ENCODE peak calls at places on chromosomes 2 and 18, in nine cellular contexts. V is central memory CD4-positive, alpha-beta T cell; W is Daoy; C is sciatic nerve; Y is fibroblast of villous mesenchyme; I is EH; U is astrocyte of the cerebellum; B is occipital lobe; O is Peyer's patch. Z is an unnamed sample.

GRCh38 chr2:26722911-26723310 is 30.4 kb downstream of the KCNK3 start:
- DNase-seq in V (no peak), W (no peak), C (no peak), Y (no peak), I (no peak), U (no peak), B (no peak), O (no peak), Z (no peak)

GRCh38 chr2:179252439-179252838 is 12.2 kb downstream of the SESTD1 start:
- DNase-seq in V (no peak), W (no peak), C (no peak), Y (no peak), I (no peak), U (no peak), B (no peak), O (no peak), Z (no peak)

GRCh38 chr2:189045836-189046235 is 71.7 kb downstream of the COL3A1 start:
- DNase-seq in V (no peak), W (no peak), C (no peak), Y (no peak), I (no peak), U (no peak), B (no peak), O (no peak), Z (no peak)

GRCh38 chr2:179818546-179818945 is 42.9 kb downstream of the ZNF385B start:
- DNase-seq in V (no peak), W (peak; percentile 25), C (no peak), Y (no peak), I (peak; percentile 4), U (no peak), B (no peak), O (no peak), Z (no peak)

GRCh38 chr2:66110646-66111045 is 324.3 kb upstream of the MEIS1 start:
- DNase-seq in V (no peak), W (no peak), C (no peak), Y (no peak), I (no peak), U (no peak), B (no peak), O (no peak), Z (no peak)

GRCh38 chr2:88807237-88807962 is 115.9 kb downstream of the RPIA start:
- DNase-seq in V (no peak), W (no peak), C (no peak), Y (no peak), I (no peak), U (no peak), B (no peak), O (no peak), Z (no peak)

GRCh38 chr2:214547931-214548330 is 137.1 kb downstream of the VWC2L start:
- DNase-seq in V (no peak), W (no peak), C (no peak), Y (no peak), I (peak; percentile 7), U (no peak), B (no peak), O (no peak), Z (no peak)

GRCh38 chr2:169285528-169285927 is 76.8 kb downstream of the LRP2 start:
- DNase-seq in V (no peak), W (no peak), C (no peak), Y (no peak), I (no peak), U (no peak), B (no peak), O (no peak), Z (no peak)

GRCh38 chr2:38448692-38449405 is 71.8 kb upstream of the ATL2 start:
- DNase-seq in V (no peak), W (no peak), C (no peak), Y (no peak), I (no peak), U (no peak), B (no peak), O (no peak), Z (no peak)

GRCh38 chr2:196435189-196435588 is 204.3 kb upstream of the CCDC150 start:
- DNase-seq in V (no peak), W (no peak), C (no peak), Y (peak; percentile 31), I (peak; percentile 53), U (no peak), B (no peak), O (no peak), Z (no peak)

GRCh38 chr2:10568721-10569432 is 120.8 kb upstream of the ODC1 start:
- DNase-seq in V (no peak), W (peak; percentile 35), C (no peak), Y (no peak), I (peak; percentile 59), U (no peak), B (no peak), O (no peak), Z (no peak)

GRCh38 chr2:174796319-174796771 is 32.1 kb upstream of the CHRNA1 start:
- DNase-seq in V (no peak), W (no peak), C (no peak), Y (no peak), I (peak; percentile 41), U (no peak), B (no peak), O (no peak), Z (no peak)

GRCh38 chr2:175153-175786 is 88.6 kb downstream of the SH3YL1 start:
- DNase-seq in V (no peak), W (no peak), C (no peak), Y (peak; percentile 31), I (no peak), U (no peak), B (no peak), O (no peak), Z (no peak)

GRCh38 chr18:31512203-31512764 is 14.3 kb downstream of the DSG2 start:
- DNase-seq in V (no peak), W (peak; percentile 89), C (no peak), Y (peak; percentile 82), I (peak; percentile 75), U (no peak), B (no peak), O (peak; percentile 81), Z (peak; percentile 32)

GRCh38 chr2:167925775-167926174 is 321.6 kb downstream of the STK39 start:
- DNase-seq in V (no peak), W (peak; percentile 34), C (peak; percentile 69), Y (no peak), I (peak; percentile 27), U (no peak), B (no peak), O (no peak), Z (no peak)

GRCh38 chr2:32977228-32977758 is 30.5 kb downstream of the LTBP1 start:
- DNase-seq in V (no peak), W (peak; percentile 84), C (peak; percentile 60), Y (peak; percentile 20), I (no peak), U (no peak), B (no peak), O (peak; percentile 88), Z (peak; percentile 90)